ENCODE peak calls at places on chromosomes 6 and 20, in four cellular contexts. B is RPMI7951; Y is stimulated activated naive CD4-positive, alpha-beta T cell; N is GDM1. F is an unnamed sample.

GRCh38 chr6:139632798-139633197 is 258.4 kb upstream of the CITED2 start:
- DNase-seq in N (no peak), Y (no peak), B (no peak), F (no peak)

GRCh38 chr20:49980140-49981008 is 2.4 kb upstream of the SNAI1 start:
- DNase-seq in N (no peak), B (no peak), Y (no peak), F (no peak)

GRCh38 chr6:136767583-136768307 is 24.5 kb downstream of the MAP3K5 start:
- DNase-seq in N (no peak), Y (no peak), B (no peak), F (no peak)

GRCh38 chr6:167848783-167849182 is 22.1 kb downstream of the AFDN start:
- DNase-seq in N (no peak), Y (no peak), B (no peak), F (no peak)

GRCh38 chr6:25882066-25882496 is 8.0 kb upstream of the SLC17A3 start:
- DNase-seq in N (no peak), B (no peak), Y (no peak), F (peak; percentile 18)

GRCh38 chr20:22862645-22863230 is 172.4 kb upstream of the SSTR4 start:
- DNase-seq in N (no peak), Y (no peak), B (no peak), F (peak; percentile 9)

GRCh38 chr6:158707120-158707519 is 57.3 kb downstream of the SYTL3 start:
- DNase-seq in Y (no peak), B (peak; percentile 72), N (no peak), F (peak; percentile 83)

GRCh38 chr20:54510546-54511129 is 35.2 kb downstream of the DOK5 start:
- DNase-seq in Y (no peak), B (no peak), N (no peak), F (no peak)

GRCh38 chr6:158663465-158664167 is 13.8 kb downstream of the SYTL3 start:
- DNase-seq in B (no peak), N (no peak), Y (no peak), F (no peak)

F was measured in M059J.